ENCODE peak calls at places on chromosomes 12 and 14, in seven cellular contexts. M is HL-60, W is GM23338, T is SK-N-SH, J is transverse colon, R is HepG2, O is Panc1. F is an unnamed sample.

GRCh38 chr12:124685689-124685993 is 118.2 kb upstream of the NCOR2 start:
- DNase-seq in O (no peak), J (no peak), M (no peak), W (no peak), T (no peak), R (no peak), F (no peak)

GRCh38 chr14:105030194-105030593 is 9.3 kb upstream of the CDCA4 start:
- DNase-seq in W (no peak), T (no peak), O (no peak), J (no peak), R (no peak), M (no peak), F (no peak)

GRCh38 chr14:35696119-35696518 is 113.0 kb downstream of the RALGAPA1 start:
- DNase-seq in R (no peak), W (no peak), O (no peak), M (no peak), T (no peak), J (no peak), F (no peak)

GRCh38 chr14:67365476-67365875 is 5.3 kb downstream of the EIF2S1 start:
- DNase-seq in W (no peak), R (no peak), O (no peak), T (no peak), J (no peak), M (no peak), F (no peak)

GRCh38 chr14:61537567-61538463 is 157.5 kb upstream of the HIF1A start:
- DNase-seq in M (no peak), R (peak; percentile 97), J (peak; percentile 82), T (no peak), W (peak; percentile 72), O (no peak), F (no peak)

GRCh38 chr12:81015510-81015909 is 62.4 kb upstream of the ACSS3 start:
- DNase-seq in R (peak; percentile 6), T (no peak), J (no peak), W (no peak), O (no peak), M (no peak), F (no peak)

GRCh38 chr12:75913502-75914110 is 118.0 kb downstream of the PHLDA1 start:
- DNase-seq in R (no peak), W (no peak), T (no peak), O (no peak), M (no peak), J (no peak), F (no peak)

GRCh38 chr14:77980475-77981321 is 180.8 kb downstream of the ADCK1 start:
- DNase-seq in J (peak; percentile 46), W (peak; percentile 71), R (no peak), T (no peak), O (no peak), M (no peak), F (no peak)

GRCh38 chr14:99316281-99317163 is 44.5 kb upstream of the BCL11B start:
- DNase-seq in W (no peak), O (no peak), M (no peak), J (peak; percentile 87), R (peak; percentile 92), T (no peak), F (no peak)

GRCh38 chr12:92143280-92143679 is 2.4 kb downstream of the BTG1 start:
- DNase-seq in T (no peak), J (no peak), O (no peak), W (no peak), R (no peak), M (no peak), F (no peak)

GRCh38 chr12:58314610-58315009 is 373.2 kb downstream of the ATP23 start:
- DNase-seq in M (no peak), R (no peak), J (no peak), T (no peak), W (no peak), O (no peak), F (no peak)

GRCh38 chr12:112466011-112466422 is 47.3 kb downstream of the PTPN11 start:
- DNase-seq in M (no peak), J (no peak), R (peak; percentile 54), O (no peak), T (no peak), W (no peak), F (no peak)

GRCh38 chr12:48351022-48351708 is 446 bp upstream of the ZNF641 start:
- DNase-seq in W (peak; percentile 72), T (no peak), J (peak; percentile 77), M (peak; percentile 52), O (peak; percentile 32), R (peak; percentile 47), F (no peak)

GRCh38 chr12:131135786-131136538 is 182.3 kb downstream of the ADGRD1 start:
- DNase-seq in O (no peak), M (no peak), J (no peak), T (no peak), R (no peak), W (no peak), F (no peak)

GRCh38 chr12:54051916-54052744 is 1.5 kb upstream of the HOXC4 start:
- DNase-seq in W (no peak), J (no peak), O (no peak), R (no peak), M (no peak), T (peak; percentile 51), F (no peak)

GRCh38 chr14:63178912-63179311 is 25.3 kb upstream of the RHOJ start:
- DNase-seq in T (no peak), O (no peak), W (no peak), M (no peak), R (no peak), J (no peak), F (no peak)
- TF ChIP-seq POLR2AphosphoS5 in T (no peak), O (no peak), W (no peak), M (no peak), R (no peak), J (no peak), F (no peak)

GRCh38 chr14:70186826-70187483 is 1.8 kb downstream of the SLC8A3 start:
- DNase-seq in R (no peak), T (peak; percentile 83), J (peak; percentile 10), M (no peak), W (peak; percentile 81), O (no peak), F (no peak)
- H3K4me3 ChIP-seq in R (no peak overlapping the region), T (peak overlapping the region; percentile 57), J (peak overlapping the region; percentile 51), M (no peak overlapping the region), W (peak overlapping the region; percentile 88), O (no peak overlapping the region), F (peak overlapping the region; percentile 80)

DNA sequence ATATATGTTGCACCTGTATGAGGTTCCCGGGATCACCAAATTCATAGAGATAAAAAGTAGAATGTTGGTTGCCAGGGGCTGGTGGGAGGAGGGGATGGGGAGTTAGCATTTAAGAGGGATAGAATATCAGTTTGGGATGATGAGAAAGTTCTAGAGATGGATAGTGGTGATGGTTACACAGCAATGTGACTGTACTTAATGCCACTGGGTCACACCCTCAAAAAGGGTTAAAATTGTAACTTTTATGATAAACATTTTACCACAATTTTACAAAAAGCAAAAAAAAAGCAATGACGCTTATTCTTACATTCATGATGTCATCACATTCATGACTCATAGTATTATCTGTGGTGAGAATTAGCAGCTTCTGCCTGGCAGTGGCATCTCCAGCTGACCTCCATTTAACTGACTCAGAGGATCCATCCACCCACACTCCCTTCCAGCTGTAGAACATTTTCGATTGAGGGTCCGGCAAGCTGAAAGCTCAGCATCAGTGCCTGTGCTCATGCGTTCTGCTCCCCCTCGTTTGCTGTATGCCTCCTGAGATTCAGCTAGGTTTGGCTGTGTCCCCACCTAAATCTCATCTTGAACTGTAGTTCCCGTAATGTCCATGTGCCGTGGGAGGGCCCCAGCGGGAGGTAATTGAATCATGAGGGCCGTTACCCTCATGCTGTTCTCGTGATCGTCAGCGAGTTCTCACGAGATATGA is 64.8 kb upstream of the TMEM260 start:
- DNase-seq in J (no peak), O (no peak), R (no peak), T (no peak), M (no peak), W (peak; percentile 23), F (no peak)
- TF ChIP-seq POLR2AphosphoS5 in J (no peak), O (no peak), R (no peak), T (no peak), M (no peak), W (no peak), F (no peak)

GRCh38 chr12:98519257-98519907 is 4.0 kb downstream of the TMPO start:
- DNase-seq in T (no peak), J (no peak), R (no peak), W (peak; percentile 34), M (no peak), O (no peak), F (no peak)
- H3K4me3 ChIP-seq in T (no peak overlapping the region), J (no peak overlapping the region), R (no peak overlapping the region), W (peak overlapping the region; percentile 96), M (peak overlapping the region; percentile 74), O (no peak overlapping the region), F (peak overlapping the region; percentile 93)

DNA sequence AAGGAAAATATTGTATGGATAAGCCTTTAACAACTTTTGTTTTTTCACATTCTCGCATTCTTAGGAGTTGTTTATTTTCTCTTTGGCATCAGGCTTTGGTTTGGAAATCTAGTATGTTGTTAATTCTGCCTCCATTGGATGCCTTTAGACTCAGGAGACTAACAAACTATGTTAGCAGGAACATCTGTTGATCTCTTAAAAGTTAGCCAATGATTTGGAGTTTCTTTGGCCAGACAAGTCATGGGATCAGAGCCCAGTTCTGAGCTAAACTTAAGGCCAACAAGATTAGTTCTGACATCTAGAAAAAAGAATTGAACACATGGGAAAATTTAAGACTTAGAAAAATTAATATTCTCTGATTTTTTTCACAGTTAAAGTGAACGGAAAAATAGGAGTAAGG is 35.3 kb upstream of the STRAP start:
- DNase-seq in W (no peak), T (no peak), J (no peak), M (no peak), O (no peak), R (no peak), F (no peak)
- TF ChIP-seq POLR2AphosphoS5 in W (no peak), T (no peak), J (no peak), M (no peak), O (no peak), R (no peak), F (no peak)

GRCh38 chr12:104748790-104749189 is 209.3 kb downstream of the SLC41A2 start:
- DNase-seq in W (no peak), T (no peak), J (peak; percentile 30), R (no peak), M (no peak), O (no peak), F (no peak)

GRCh38 chr12:104750061-104750460 is 208.0 kb downstream of the SLC41A2 start:
- DNase-seq in W (no peak), M (peak; percentile 91), T (no peak), O (no peak), J (peak; percentile 37), R (no peak), F (no peak)

GRCh38 chr12:104748356-104748755 is 209.7 kb downstream of the SLC41A2 start:
- DNase-seq in O (no peak), J (no peak), M (no peak), T (no peak), R (no peak), W (no peak), F (no peak)

GRCh38 chr12:104751024-104751570 is 207.0 kb downstream of the SLC41A2 start:
- DNase-seq in R (no peak), J (no peak), O (no peak), W (no peak), T (no peak), M (no peak), F (no peak)

DNA sequence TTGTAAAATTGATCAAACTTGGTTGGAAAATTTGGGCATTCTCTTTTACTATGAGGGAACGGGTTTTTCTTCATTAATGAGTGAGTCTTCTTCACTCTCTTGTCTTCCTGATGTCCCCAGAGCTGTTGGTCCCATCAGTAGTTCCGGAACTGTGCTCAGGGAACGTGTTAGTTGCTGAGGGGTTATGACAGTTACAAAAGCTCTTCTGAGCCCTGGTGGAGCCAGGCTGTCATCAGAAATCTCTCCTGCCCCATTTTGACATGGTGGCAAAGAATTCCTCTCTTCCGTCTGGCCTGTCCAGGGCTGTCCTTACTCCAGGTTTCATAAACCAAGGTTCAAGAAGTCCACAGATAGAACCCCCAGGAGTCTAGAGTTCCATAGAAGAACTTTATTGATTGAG is 208.5 kb downstream of the SLC41A2 start:
- DNase-seq in W (no peak), O (no peak), R (no peak), T (no peak), M (peak; percentile 47), J (no peak), F (no peak)
- H3K4me3 ChIP-seq in W (no peak overlapping the region), O (no peak overlapping the region), R (no peak overlapping the region), T (no peak overlapping the region), M (no peak overlapping the region), J (no peak overlapping the region), F (no peak overlapping the region)

F was measured in SK-N-MC.